ENCODE peak calls at places on chromosomes 6 and 20, in six cellular contexts. D, N, Q, P, B and C are unnamed samples.
A peak's percentile ranks its signal among the peaks of the same experiment; 100 is the strongest.

GRCh38 chr20:52047811-52048302 is 143.7 kb downstream of the ZFP64 start:
- DNase-seq in D (peak; percentile 66), N (no peak), Q (no peak), P (no peak), B (no peak), C (peak; percentile 41)

GRCh38 chr20:58692579-58693225 is at the start of gene NPEPL1:
- DNase-seq in D (peak; percentile 79), N (no peak), Q (peak; percentile 82), P (peak; percentile 90), B (peak; percentile 78), C (peak; percentile 27)

GRCh38 chr6:45105170-45105820 is 222.8 kb upstream of the RUNX2 start:
- DNase-seq in D (no peak), N (no peak), Q (no peak), P (no peak), B (no peak), C (no peak)

GRCh38 chr6:3392059-3392458 is 64.8 kb downstream of the SLC22A23 start:
- DNase-seq in D (no peak), N (no peak), Q (no peak), P (no peak), B (peak; percentile 43), C (no peak)

GRCh38 chr6:106751501-106752252 is 122.3 kb downstream of the QRSL1 start:
- DNase-seq in D (no peak), N (no peak), Q (peak; percentile 1), P (no peak), B (no peak), C (no peak)

GRCh38 chr6:17212541-17213371 is 68.4 kb upstream of the RBM24 start:
- DNase-seq in D (no peak), N (no peak), Q (no peak), P (peak; percentile 91), B (peak; percentile 82), C (no peak)

GRCh38 chr20:51678041-51678697 is 90.0 kb downstream of the ATP9A start:
- DNase-seq in D (peak; percentile 37), N (no peak), Q (peak; percentile 36), P (peak; percentile 50), B (no peak), C (no peak)

GRCh38 chr20:22563062-22563965 is 21.1 kb downstream of the FOXA2 start:
- DNase-seq in D (no peak), N (no peak), Q (no peak), P (no peak), B (no peak), C (no peak)

GRCh38 chr6:45436544-45437440 is 59.1 kb upstream of the SUPT3H start:
- DNase-seq in D (no peak), N (no peak), Q (peak; percentile 67), P (no peak), B (no peak), C (peak; percentile 73)

GRCh38 chr6:93571341-93571740 is 152.0 kb upstream of the EPHA7 start:
- DNase-seq in D (no peak), N (no peak), Q (no peak), P (no peak), B (no peak), C (no peak)

GRCh38 chr6:145017516-145017915 is 717.8 kb downstream of the EPM2A start:
- DNase-seq in D (no peak), N (no peak), Q (peak; percentile 15), P (no peak), B (no peak), C (no peak)

GRCh38 chr20:53901064-53901463 is 169.3 kb downstream of the BCAS1 start:
- DNase-seq in D (no peak), N (no peak), Q (peak; percentile 87), P (no peak), B (no peak), C (no peak)

GRCh38 chr6:146901940-146902816 is 302.0 kb upstream of the STXBP5 start:
- DNase-seq in D (no peak), N (no peak), Q (no peak), P (no peak), B (no peak), C (no peak)

GRCh38 chr6:125156496-125156895 is 2.9 kb downstream of the TPD52L1 start:
- DNase-seq in D (no peak), N (no peak), Q (no peak), P (no peak), B (no peak), C (no peak)

GRCh38 chr20:57617079-57617795 is 3.0 kb downstream of the ZBP1 start:
- DNase-seq in D (no peak), N (no peak), Q (no peak), P (peak; percentile 59), B (peak; percentile 46), C (no peak)

GRCh38 chr6:105320766-105321165 is 82.1 kb downstream of the PREP start:
- DNase-seq in D (no peak), N (no peak), Q (no peak), P (no peak), B (no peak), C (no peak)

GRCh38 chr6:82924799-82925535 is 140.7 kb downstream of the UBE3D start:
- DNase-seq in D (no peak), N (no peak), Q (peak; percentile 47), P (no peak), B (no peak), C (peak; percentile 17)

GRCh38 chr6:78347191-78347916 is 520.0 kb upstream of the IRAK1BP1 start:
- DNase-seq in D (no peak), N (no peak), Q (no peak), P (no peak), B (no peak), C (no peak)

DNA sequence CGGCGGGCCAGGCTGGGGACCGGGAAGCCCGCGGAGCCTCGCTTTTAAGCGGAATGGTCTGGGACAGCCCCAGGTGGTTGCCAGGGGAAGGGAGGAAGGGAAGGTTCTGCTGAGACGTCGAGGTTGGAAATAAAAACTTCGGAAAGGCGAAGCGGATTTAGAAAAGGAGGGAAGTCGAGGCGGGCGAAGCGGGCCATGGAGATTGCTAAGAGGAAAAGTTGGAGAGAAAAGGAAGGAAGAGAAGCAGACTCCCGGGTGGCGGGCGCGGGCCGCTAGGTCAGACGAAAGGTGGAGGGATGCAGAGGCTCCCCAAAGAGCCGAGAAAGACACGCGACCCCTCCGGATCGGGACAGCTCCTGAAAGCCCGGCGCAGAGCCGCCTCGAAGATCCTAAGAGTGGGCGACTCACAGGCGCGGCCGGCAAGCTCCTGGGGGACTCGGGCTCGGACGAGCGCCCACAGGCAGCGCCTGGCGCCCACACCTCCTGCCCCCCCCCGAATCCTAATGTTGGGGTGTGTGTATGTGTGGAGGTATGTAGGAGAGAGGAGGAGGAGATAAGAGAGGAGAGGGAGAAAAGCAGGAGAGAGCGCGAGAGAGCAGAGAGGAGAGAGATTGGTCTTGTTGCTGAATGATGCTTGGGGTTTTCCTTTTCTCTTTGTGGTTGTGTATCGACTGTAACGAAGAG is 1.4 kb downstream of the TFAP2B start:
- DNase-seq in D (peak; percentile 71), N (no peak), Q (no peak), P (peak; percentile 73), B (no peak), C (no peak)
- H3K4me3 ChIP-seq in D (peak overlapping the region; percentile 51), N (no peak overlapping the region), Q (no peak overlapping the region), P (no peak overlapping the region), B (peak overlapping the region; percentile 52), C (no peak overlapping the region)

GRCh38 chr6:119105262-119105661 is 26.8 kb upstream of the FAM184A start:
- DNase-seq in D (no peak), N (no peak), Q (no peak), P (no peak), B (no peak), C (no peak)
- H3K4me3 ChIP-seq in D (no peak overlapping the region), N (no peak overlapping the region), Q (no peak overlapping the region), P (no peak overlapping the region), B (no peak overlapping the region), C (no peak overlapping the region)

GRCh38 chr6:38508894-38509293 is 130.8 kb downstream of the BTBD9 start:
- DNase-seq in D (peak; percentile 19), N (peak; percentile 37), Q (peak; percentile 14), P (no peak), B (no peak), C (peak; percentile 52)
- H3K4me3 ChIP-seq in D (no peak overlapping the region), N (no peak overlapping the region), Q (no peak overlapping the region), P (no peak overlapping the region), B (no peak overlapping the region), C (no peak overlapping the region)

GRCh38 chr6:136226027-136226673 is 24.0 kb downstream of the MTFR2 start:
- DNase-seq in D (peak; percentile 67), N (peak; percentile 29), Q (peak; percentile 50), P (no peak), B (peak; percentile 75), C (peak; percentile 29)
- H3K4me3 ChIP-seq in D (no peak overlapping the region), N (no peak overlapping the region), Q (peak overlapping the region; percentile 40), P (peak overlapping the region; percentile 59), B (peak overlapping the region; percentile 41), C (no peak overlapping the region)

DNA sequence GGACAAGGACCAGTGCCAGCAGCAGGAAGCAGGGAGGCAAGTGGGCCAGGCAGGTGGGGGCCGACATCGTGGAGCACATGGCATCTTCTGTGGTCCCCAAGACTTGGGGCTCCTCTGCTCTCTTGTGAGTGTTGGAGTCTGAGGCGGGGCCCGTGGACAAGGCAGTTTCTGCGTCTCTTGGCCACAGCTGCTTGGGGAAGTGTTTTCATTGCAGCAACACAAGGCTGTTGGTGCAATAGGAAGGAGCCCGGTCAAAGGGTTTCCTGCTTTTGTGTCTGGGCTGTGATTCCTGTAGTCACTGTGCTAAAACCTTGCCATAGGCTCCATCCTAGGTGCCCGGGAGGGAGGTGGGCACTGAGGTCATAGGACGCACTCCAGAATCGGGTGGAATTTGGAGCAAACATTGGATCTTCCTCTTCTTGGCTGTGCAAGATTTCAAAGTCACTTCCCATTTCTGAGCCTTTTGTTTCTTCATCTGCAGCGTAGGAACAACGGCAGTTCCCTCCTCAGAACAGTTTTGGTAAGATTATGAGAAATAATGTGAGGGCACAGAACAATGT is at the start of gene SIRPB2:
- DNase-seq in D (no peak), N (no peak), Q (no peak), P (no peak), B (peak; percentile 78), C (no peak)
- H3K4me3 ChIP-seq in D (no peak within 1 kb of the TSS), N (no peak within 1 kb of the TSS), Q (no peak within 1 kb of the TSS), P (no peak within 1 kb of the TSS), B (peak within 1 kb of the TSS; percentile 38), C (no peak within 1 kb of the TSS)

GRCh38 chr6:159982726-159983506 is 14.0 kb downstream of the IGF2R start:
- DNase-seq in D (no peak), N (no peak), Q (peak; percentile 59), P (no peak), B (no peak), C (no peak)

GRCh38 chr6:159979136-159979874 is 10.4 kb downstream of the IGF2R start:
- DNase-seq in D (no peak), N (no peak), Q (peak; percentile 48), P (peak; percentile 82), B (peak; percentile 80), C (peak; percentile 48)

GRCh38 chr6:159980474-159980873 is 11.6 kb downstream of the IGF2R start:
- DNase-seq in D (no peak), N (no peak), Q (no peak), P (no peak), B (no peak), C (no peak)

GRCh38 chr6:159981591-159982245 is 12.8 kb downstream of the IGF2R start:
- DNase-seq in D (no peak), N (peak; percentile 70), Q (peak; percentile 73), P (no peak), B (no peak), C (no peak)

GRCh38 chr6:159981171-159981571 is 12.3 kb downstream of the IGF2R start:
- DNase-seq in D (no peak), N (no peak), Q (no peak), P (no peak), B (no peak), C (no peak)
- H3K4me3 ChIP-seq in D (no peak overlapping the region), N (no peak overlapping the region), Q (no peak overlapping the region), P (no peak overlapping the region), B (no peak overlapping the region), C (no peak overlapping the region)